ENCODE peak calls at places on chromosomes 1 and 21, in four cellular contexts. One of them, this sample, is unnamed.
A peak's percentile ranks its signal among the peaks of the same experiment; 100 is the strongest.

GRCh38 chr1:37925316-37925715 is 21.5 kb downstream of the INPP5B start:
- DNase-seq in K562: no peak
- DNase-seq in A549: no peak
- DNase-seq in HepG2: no peak
- DNase-seq in this sample: no peak

GRCh38 chr1:232591344-232591743 is 38.6 kb downstream of the SIPA1L2 start:
- DNase-seq in A549: no peak
- DNase-seq in K562: no peak
- DNase-seq in HepG2: no peak
- DNase-seq in this sample: no peak

GRCh38 chr1:20686878-20687725 is 25.9 kb upstream of the DDOST start:
- DNase-seq in K562: no peak
- DNase-seq in HepG2: no peak
- DNase-seq in A549: no peak
- DNase-seq in this sample: no peak

GRCh38 chr1:165875171-165875570 is 47.8 kb downstream of the UCK2 start:
- DNase-seq in HepG2: no peak
- DNase-seq in K562: no peak
- DNase-seq in A549: no peak
- DNase-seq in this sample: no peak

GRCh38 chr1:185735667-185736105 is 1.5 kb downstream of the HMCN1 start:
- DNase-seq in A549: no peak
- DNase-seq in HepG2: no peak
- DNase-seq in K562: no peak
- DNase-seq in this sample: no peak

GRCh38 chr1:209326876-209327275 is 256.6 kb upstream of the CAMK1G start:
- DNase-seq in HepG2: no peak
- DNase-seq in A549: no peak
- DNase-seq in K562: no peak
- DNase-seq in this sample: no peak

GRCh38 chr1:98991127-98992003 is 13.3 kb downstream of the PLPPR5 start:
- DNase-seq in A549: no peak
- DNase-seq in HepG2: peak; percentile 21
- DNase-seq in K562: no peak
- DNase-seq in this sample: no peak

GRCh38 chr1:88204111-88204510 is 480.0 kb upstream of the PKN2 start:
- DNase-seq in A549: no peak
- DNase-seq in HepG2: no peak
- DNase-seq in K562: no peak
- DNase-seq in this sample: no peak

GRCh38 chr1:81876901-81877750 is 76.4 kb downstream of the ADGRL2 start:
- DNase-seq in A549: no peak
- DNase-seq in HepG2: no peak
- DNase-seq in K562: no peak
- DNase-seq in this sample: no peak

GRCh38 chr1:23100074-23100748 is 68.4 kb downstream of the LUZP1 start:
- DNase-seq in HepG2: peak; percentile 44
- DNase-seq in K562: no peak
- DNase-seq in A549: peak; percentile 32
- DNase-seq in this sample: no peak

GRCh38 chr1:220368352-220369265 is 96.4 kb upstream of the RAB3GAP2 start:
- DNase-seq in K562: no peak
- DNase-seq in HepG2: no peak
- DNase-seq in A549: no peak
- DNase-seq in this sample: no peak

GRCh38 chr1:28526886-28527285 is 21.0 kb downstream of the RCC1 start:
- DNase-seq in HepG2: no peak
- DNase-seq in A549: no peak
- DNase-seq in K562: no peak
- DNase-seq in this sample: no peak

GRCh38 chr1:230901711-230902110 is 33.4 kb upstream of the C1orf198 start:
- DNase-seq in HepG2: no peak
- DNase-seq in K562: no peak
- DNase-seq in A549: no peak
- DNase-seq in this sample: no peak

GRCh38 chr1:220113136-220113695 is 19.3 kb downstream of the IARS2 start:
- DNase-seq in A549: no peak
- DNase-seq in HepG2: peak; percentile 30
- DNase-seq in K562: peak; percentile 49
- DNase-seq in this sample: no peak

GRCh38 chr1:38037481-38037939 is 9.1 kb downstream of the POU3F1 start:
- DNase-seq in HepG2: no peak
- DNase-seq in A549: peak; percentile 28
- DNase-seq in K562: peak; percentile 75
- DNase-seq in this sample: no peak

GRCh38 chr1:42797414-42797813 is 12.6 kb downstream of the TMEM269 start:
- DNase-seq in HepG2: no peak
- DNase-seq in A549: no peak
- DNase-seq in K562: no peak
- DNase-seq in this sample: no peak

GRCh38 chr1:6098303-6099215 is 52.9 kb downstream of the KCNAB2 start:
- DNase-seq in HepG2: no peak
- DNase-seq in A549: no peak
- DNase-seq in K562: no peak
- DNase-seq in this sample: no peak

GRCh38 chr1:47424336-47424982 is 8.4 kb downstream of the FOXE3 start:
- DNase-seq in K562: peak; percentile 55
- DNase-seq in A549: peak; percentile 65
- DNase-seq in HepG2: peak; percentile 52
- DNase-seq in this sample: peak; percentile 75

GRCh38 chr1:245016700-245017099 is 138.1 kb upstream of the KIF26B start:
- DNase-seq in K562: no peak
- DNase-seq in HepG2: no peak
- DNase-seq in A549: no peak
- DNase-seq in this sample: no peak

GRCh38 chr1:14824314-14824915 is 225.9 kb downstream of the KAZN start:
- DNase-seq in HepG2: no peak
- DNase-seq in K562: no peak
- DNase-seq in A549: no peak
- DNase-seq in this sample: no peak

GRCh38 chr21:39867198-39867650 is at the start of gene PCP4:
- DNase-seq in HepG2: peak; percentile 7
- DNase-seq in A549: peak; percentile 13
- DNase-seq in K562: peak; percentile 68
- DNase-seq in this sample: peak; percentile 87

GRCh38 chr1:30801826-30802198 is 44.2 kb upstream of the LAPTM5 start:
- DNase-seq in K562: peak; percentile 79
- DNase-seq in HepG2: peak; percentile 37
- DNase-seq in A549: peak; percentile 45
- DNase-seq in this sample: peak; percentile 97

GRCh38 chr1:157155658-157156057 is 17.5 kb upstream of the ETV3 start:
- DNase-seq in HepG2: peak; percentile 31
- DNase-seq in A549: no peak
- DNase-seq in K562: no peak
- DNase-seq in this sample: peak; percentile 45

GRCh38 chr1:174021611-174022079 is 512 bp downstream of the RC3H1 start:
- DNase-seq in A549: no peak
- DNase-seq in HepG2: peak; percentile 24
- DNase-seq in K562: peak; percentile 66
- DNase-seq in this sample: peak; percentile 68

GRCh38 chr1:28123461-28123961 is 35.1 kb upstream of the EYA3 start:
- DNase-seq in HepG2: no peak
- DNase-seq in K562: no peak
- DNase-seq in A549: no peak
- DNase-seq in this sample: no peak

GRCh38 chr1:51851882-51852396 is 26.6 kb downstream of the NRDC start:
- DNase-seq in HepG2: no peak
- DNase-seq in K562: peak; percentile 23
- DNase-seq in A549: no peak
- DNase-seq in this sample: no peak

GRCh38 chr21:43734131-43734634 is 15.3 kb downstream of the PDXK start:
- DNase-seq in A549: no peak
- DNase-seq in K562: no peak
- DNase-seq in HepG2: no peak
- DNase-seq in this sample: no peak

GRCh38 chr1:65703853-65704252 is 88.8 kb upstream of the PDE4B start:
- DNase-seq in K562: no peak
- DNase-seq in A549: no peak
- DNase-seq in HepG2: no peak
- DNase-seq in this sample: no peak

GRCh38 chr1:69671363-69672010 is 103.8 kb downstream of the LRRC7 start:
- DNase-seq in HepG2: no peak
- DNase-seq in K562: no peak
- DNase-seq in A549: no peak
- DNase-seq in this sample: no peak

GRCh38 chr1:196933531-196934189 is 9.9 kb upstream of the CFHR2 start:
- DNase-seq in K562: peak; percentile 78
- DNase-seq in HepG2: no peak
- DNase-seq in A549: no peak
- DNase-seq in this sample: peak; percentile 56

GRCh38 chr1:15836772-15837669 is 10.5 kb upstream of the SPEN start:
- DNase-seq in K562: no peak
- DNase-seq in A549: no peak
- DNase-seq in HepG2: no peak
- DNase-seq in this sample: peak; percentile 54

GRCh38 chr1:86750076-86750475 is 45.7 kb downstream of the SH3GLB1 start:
- DNase-seq in K562: no peak
- DNase-seq in A549: no peak
- DNase-seq in HepG2: no peak
- DNase-seq in this sample: no peak

GRCh38 chr21:35583566-35584216 is 476.6 kb downstream of the SETD4 start:
- DNase-seq in A549: no peak
- DNase-seq in K562: no peak
- DNase-seq in HepG2: no peak
- DNase-seq in this sample: no peak

GRCh38 chr1:203673550-203674411 is 47.1 kb downstream of the ATP2B4 start:
- DNase-seq in A549: peak; percentile 87
- DNase-seq in HepG2: peak; percentile 30
- DNase-seq in K562: peak; percentile 92
- DNase-seq in this sample: no peak

GRCh38 chr1:50279622-50280320 is 143.5 kb downstream of the DMRTA2 start:
- DNase-seq in K562: peak; percentile 33
- DNase-seq in A549: no peak
- DNase-seq in HepG2: peak; percentile 8
- DNase-seq in this sample: peak; percentile 66

GRCh38 chr1:74652711-74653131 is 20.9 kb downstream of the ERICH3 start:
- DNase-seq in A549: no peak
- DNase-seq in K562: no peak
- DNase-seq in HepG2: no peak
- DNase-seq in this sample: no peak

GRCh38 chr1:192810253-192810880 is 1.5 kb downstream of the RGS2 start:
- DNase-seq in K562: no peak
- DNase-seq in A549: no peak
- DNase-seq in HepG2: no peak
- DNase-seq in this sample: no peak

GRCh38 chr1:208088319-208088718 is 155.9 kb downstream of the PLXNA2 start:
- DNase-seq in HepG2: no peak
- DNase-seq in A549: no peak
- DNase-seq in K562: no peak
- DNase-seq in this sample: no peak

DNA sequence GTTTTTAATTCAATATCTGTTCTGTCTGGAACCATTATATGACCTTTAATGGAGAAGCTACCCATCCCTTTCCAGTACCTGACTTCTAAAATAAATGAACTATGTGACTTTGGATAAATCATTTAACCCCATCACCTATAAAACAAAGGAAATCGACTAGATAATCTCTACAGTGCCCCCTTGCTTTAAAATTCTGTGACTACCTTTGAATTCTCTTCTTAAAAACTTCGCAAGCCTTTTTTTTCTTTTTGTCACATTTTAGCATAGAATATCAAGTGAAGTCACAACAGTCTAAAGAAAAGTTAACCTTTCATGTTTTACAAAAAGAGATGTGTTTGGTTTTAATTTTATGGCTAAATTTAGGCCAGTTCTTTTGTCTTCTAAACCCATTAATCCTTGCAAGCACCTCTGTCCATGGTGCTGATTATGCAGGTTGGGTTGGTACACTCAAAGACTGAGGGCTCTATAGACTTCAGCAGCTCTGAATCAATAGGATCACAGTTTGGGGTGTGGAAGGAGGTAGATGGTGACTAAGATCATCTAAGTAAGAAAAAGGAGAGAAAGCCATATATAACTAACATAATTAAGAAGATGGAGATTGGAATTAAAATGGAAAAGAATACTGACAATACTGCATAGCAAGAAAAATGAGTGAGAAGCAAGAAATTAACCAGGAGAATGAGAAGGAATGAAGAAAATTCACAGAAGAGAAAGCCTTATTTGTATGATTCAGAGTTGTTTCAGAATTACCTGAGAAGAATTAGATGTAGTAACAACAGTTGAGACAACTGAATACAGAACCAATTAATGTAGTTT is 59.2 kb downstream of the TBX15 start:
- DNase-seq in K562: peak; percentile 27
- DNase-seq in A549: no peak
- DNase-seq in HepG2: peak; percentile 41
- DNase-seq in this sample: peak; percentile 55
- TF ChIP-seq HMGXB4 in K562: no peak
- TF ChIP-seq HMGXB4 in A549: no peak
- TF ChIP-seq HMGXB4 in HepG2: no peak
- TF ChIP-seq HMGXB4 in this sample: no peak

GRCh38 chr1:156104861-156105546 is 9.5 kb upstream of the LMNA start:
- DNase-seq in K562: no peak
- DNase-seq in HepG2: peak; percentile 45
- DNase-seq in A549: no peak
- DNase-seq in this sample: peak; percentile 57
- TF ChIP-seq USF2 in K562: no peak
- TF ChIP-seq USF2 in HepG2: no peak
- TF ChIP-seq USF2 in A549: no peak
- TF ChIP-seq USF2 in this sample: no peak

GRCh38 chr1:200626853-200627534 is 6.4 kb upstream of the KIF14 start:
- DNase-seq in A549: no peak
- DNase-seq in K562: no peak
- DNase-seq in HepG2: no peak
- DNase-seq in this sample: no peak
- TF ChIP-seq HMGXB4 in A549: no peak
- TF ChIP-seq HMGXB4 in K562: no peak
- TF ChIP-seq HMGXB4 in HepG2: no peak
- TF ChIP-seq HMGXB4 in this sample: no peak

DNA sequence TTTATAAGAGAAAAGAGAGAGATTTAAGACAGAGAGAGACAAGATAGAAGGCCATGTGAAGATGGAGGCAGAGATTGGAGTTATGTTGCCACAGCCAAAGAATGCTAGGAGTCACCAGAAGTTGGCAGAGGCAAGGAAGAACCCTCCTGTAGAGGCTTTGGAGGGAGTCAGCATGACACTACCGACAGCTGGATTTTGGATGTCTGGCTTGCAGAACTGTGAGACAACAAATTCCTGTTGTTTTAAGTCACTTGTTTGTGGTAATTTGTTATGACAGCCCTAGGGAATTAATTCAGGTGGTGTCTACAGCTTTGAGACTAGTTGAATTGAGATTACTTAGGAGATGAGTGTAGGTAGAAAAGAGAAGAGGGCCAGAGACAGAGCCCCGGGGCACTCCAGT is 158.5 kb downstream of the DNM3 start:
- DNase-seq in K562: no peak
- DNase-seq in HepG2: no peak
- DNase-seq in A549: no peak
- DNase-seq in this sample: no peak
- TF ChIP-seq USF2 in K562: no peak
- TF ChIP-seq USF2 in HepG2: no peak
- TF ChIP-seq USF2 in A549: no peak
- TF ChIP-seq USF2 in this sample: no peak

This sample was measured in WTC11.